ENCODE peak calls at places on chromosome 5, in five cellular contexts. E is K562, M is H1, K is SK-N-SH, V is GM12878. R is an unnamed sample.

GRCh38 chr5:83368317-83368716 is 103.2 kb upstream of the VCAN start:
- DNase-seq in M (no peak), K (no peak), E (no peak), V (no peak), R (no peak)

GRCh38 chr5:173315495-173316352 is 12.5 kb downstream of the STC2 start:
- DNase-seq in M (no peak), K (peak), V (no peak), E (no peak), R (no peak)

GRCh38 chr5:53319306-53319705 is 161.1 kb upstream of the FST start:
- DNase-seq in M (no peak), K (no peak), E (no peak), V (no peak), R (no peak)

GRCh38 chr5:149697001-149697400 is 33.1 kb upstream of the PPARGC1B start:
- DNase-seq in V (no peak), E (no peak), K (no peak), M (no peak), R (no peak)

GRCh38 chr5:131005963-131006684 is 158.9 kb downstream of the HINT1 start:
- DNase-seq in K (no peak), M (no peak), E (no peak), V (no peak), R (peak)

GRCh38 chr5:172078726-172079345 is 72.4 kb upstream of the FBXW11 start:
- DNase-seq in M (no peak), E (no peak), K (no peak), V (no peak), R (no peak)

GRCh38 chr5:172437445-172438303 is 16.7 kb downstream of the SH3PXD2B start:
- DNase-seq in E (no peak), V (no peak), K (peak), M (no peak), R (peak)

GRCh38 chr5:147876141-147876540 is 2.4 kb upstream of the SCGB3A2 start:
- DNase-seq in K (no peak), M (no peak), E (no peak), V (no peak), R (no peak)

GRCh38 chr5:84779206-84779605 is 394.5 kb upstream of the EDIL3 start:
- DNase-seq in V (no peak), E (no peak), M (no peak), K (no peak), R (no peak)

GRCh38 chr5:107516452-107517184 is 154.1 kb downstream of the EFNA5 start:
- DNase-seq in E (no peak), M (no peak), V (no peak), K (no peak), R (no peak)

GRCh38 chr5:126868961-126869451 is 92.1 kb downstream of the LMNB1 start:
- DNase-seq in E (no peak), K (peak), V (no peak), M (no peak), R (no peak)

DNA sequence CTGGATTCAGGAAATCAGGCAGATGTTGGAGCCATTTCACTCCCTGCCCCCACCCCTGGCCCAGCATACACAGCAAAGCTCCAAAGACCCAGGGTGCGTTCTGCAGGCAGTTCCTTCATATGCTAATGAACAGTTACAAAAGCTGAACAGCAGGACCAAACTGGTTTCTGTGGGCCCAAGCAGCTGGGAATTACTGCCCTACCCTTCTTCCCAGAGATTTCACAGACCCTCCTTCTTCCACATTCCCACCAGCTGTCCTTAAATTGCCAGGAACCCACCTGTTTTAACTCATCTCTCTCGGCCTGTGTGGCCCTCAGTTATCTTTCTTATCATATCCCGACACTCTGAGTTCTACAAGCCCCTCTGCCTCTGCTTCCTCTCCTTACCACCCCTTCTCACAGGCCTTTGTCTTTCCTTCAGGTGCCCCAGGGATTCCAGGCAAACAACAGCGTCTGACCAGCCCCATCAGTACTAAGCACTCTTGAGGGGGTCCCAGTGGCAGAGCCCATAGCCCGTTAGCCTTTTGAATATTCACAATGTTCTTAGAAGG is 10.6 kb upstream of the F2RL1 start:
- DNase-seq in M (peak), V (no peak), E (no peak), K (no peak), R (no peak)
- TF ChIP-seq CHD2 in M (peak), V (no peak), E (no peak), K (no peak), R (no peak)

DNA sequence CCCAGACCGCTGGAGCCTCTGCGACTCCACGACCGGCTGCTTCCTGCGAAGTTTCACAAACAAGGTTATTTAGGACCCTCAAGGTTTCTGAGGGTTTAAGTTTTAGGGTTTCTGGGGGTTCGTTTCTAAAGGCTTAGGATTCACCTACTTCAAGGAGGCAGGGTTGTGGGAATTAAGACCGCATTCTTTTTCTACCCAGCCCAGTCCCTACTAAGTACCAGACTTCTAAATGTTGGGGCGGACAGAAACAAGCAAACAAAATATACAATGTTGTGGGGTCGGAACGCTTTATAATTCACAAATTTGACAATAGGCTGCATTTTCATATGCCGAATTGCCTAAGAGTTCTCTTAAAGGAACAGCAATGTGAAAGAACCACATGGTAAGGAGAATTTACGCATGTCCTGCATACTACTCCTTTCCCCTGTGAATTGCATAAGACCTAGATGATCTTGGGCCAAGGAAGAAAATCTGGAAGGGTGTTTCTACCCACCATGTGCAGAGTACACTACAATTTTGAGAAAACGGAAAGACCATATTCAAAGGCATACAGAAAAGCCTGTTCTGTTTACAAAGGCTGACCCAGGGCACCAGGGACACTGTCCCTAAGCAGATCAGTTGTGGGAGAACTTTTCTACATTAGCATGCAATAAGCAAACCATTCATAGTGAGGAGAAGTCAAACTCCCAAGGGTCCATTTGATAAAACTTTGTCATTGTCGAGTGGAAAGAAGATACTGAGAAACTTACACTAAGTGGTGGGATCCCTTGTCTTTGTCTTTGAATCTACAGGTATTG is 457.3 kb downstream of the RAB3C start:
- DNase-seq in E (no peak), M (no peak), K (no peak), V (no peak), R (no peak)
- TF ChIP-seq POLR2AphosphoS5 in E (no peak), M (no peak), K (no peak), V (no peak), R (no peak)

GRCh38 chr5:103228056-103228455 is 30.5 kb upstream of the MACIR start:
- DNase-seq in E (no peak), V (no peak), K (no peak), M (no peak), R (no peak)
- TF ChIP-seq CHD2 in E (no peak), V (no peak), K (no peak), M (no peak), R (no peak)

DNA sequence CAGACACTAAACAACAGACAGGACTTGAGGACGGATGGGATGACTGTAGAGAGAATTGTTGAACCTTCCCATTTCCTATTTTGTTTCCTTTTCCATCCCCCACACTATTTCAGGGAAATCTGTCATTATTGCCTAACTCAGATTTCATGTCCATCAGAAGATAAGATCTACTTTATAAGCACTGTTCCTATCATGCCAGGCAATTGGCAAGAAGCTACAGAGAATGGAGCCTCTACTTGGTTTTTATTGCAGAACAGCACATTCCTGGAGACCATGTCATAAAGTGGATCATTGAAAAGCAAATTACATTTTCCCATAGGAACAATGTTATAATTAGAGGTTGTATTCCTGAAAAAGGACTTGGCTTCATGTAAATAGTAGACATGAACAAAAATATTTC is 173.7 kb upstream of the KIF2A start:
- DNase-seq in E (no peak), M (no peak), V (no peak), K (no peak), R (no peak)
- TF ChIP-seq POLR2AphosphoS5 in E (no peak), M (no peak), V (no peak), K (no peak), R (no peak)

GRCh38 chr5:91136271-91136670 is 246.8 kb downstream of the ARRDC3 start:
- DNase-seq in M (no peak), K (no peak), V (no peak), E (no peak), R (no peak)
- TF ChIP-seq CHD2 in M (no peak), K (no peak), V (no peak), E (no peak), R (no peak)

GRCh38 chr5:170226661-170227060 is 6.1 kb upstream of the C5orf58 start:
- DNase-seq in E (no peak), V (no peak), M (no peak), K (peak), R (no peak)

GRCh38 chr5:170226138-170226435 is 6.7 kb upstream of the C5orf58 start:
- DNase-seq in M (no peak), K (no peak), V (no peak), E (no peak), R (no peak)

GRCh38 chr5:170223349-170223748 is 9.4 kb upstream of the C5orf58 start:
- DNase-seq in K (no peak), E (no peak), M (no peak), V (no peak), R (no peak)

GRCh38 chr5:170223906-170224305 is 8.9 kb upstream of the C5orf58 start:
- DNase-seq in E (no peak), V (no peak), K (no peak), M (no peak), R (no peak)

DNA sequence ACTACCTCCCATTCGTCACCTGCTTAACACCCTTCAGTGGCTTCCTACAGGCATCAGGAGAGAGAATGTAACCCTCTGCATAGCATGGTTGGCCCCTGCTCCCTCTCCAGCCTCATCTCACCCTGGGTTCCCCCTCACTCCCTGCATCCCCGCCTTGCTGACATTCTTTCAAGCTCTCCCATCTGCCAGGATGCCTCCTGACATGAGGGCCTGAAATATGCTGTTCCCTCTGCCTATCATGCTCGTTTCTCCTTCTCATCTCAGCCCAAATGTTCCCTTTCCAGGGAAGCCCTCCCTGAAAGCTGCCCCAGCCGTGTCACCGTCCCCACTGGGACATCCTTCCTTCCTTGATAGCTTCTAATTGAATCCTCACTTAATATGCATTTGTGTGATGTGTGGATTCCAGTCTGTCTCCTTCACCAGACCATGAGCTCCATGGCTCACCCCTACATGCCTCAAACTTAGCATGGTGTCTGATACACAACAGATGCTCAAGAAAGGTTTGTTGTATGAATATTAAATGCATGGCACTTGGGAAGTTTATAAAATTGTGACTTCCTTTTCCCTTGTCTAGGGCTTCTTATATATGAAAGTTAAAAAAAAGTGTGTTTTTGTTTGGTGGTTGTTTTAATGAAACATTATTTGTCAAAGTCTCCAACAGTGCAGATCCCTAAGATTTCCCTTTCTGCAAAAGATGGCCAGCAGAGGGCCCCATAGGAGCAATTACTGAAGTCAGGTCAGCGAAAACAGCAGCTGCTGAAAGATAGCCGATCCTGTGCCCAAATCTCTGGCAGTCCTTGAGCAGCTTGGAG is 7.3 kb upstream of the C5orf58 start:
- DNase-seq in K (peak), V (peak), M (no peak), E (peak), R (peak)
- TF ChIP-seq POLR2AphosphoS5 in K (no peak), V (no peak), M (no peak), E (no peak), R (no peak)

GRCh38 chr5:115599502-115599901 is 2.8 kb downstream of the TICAM2 start:
- DNase-seq in V (no peak), M (no peak), E (no peak), K (peak), R (no peak)
- TF ChIP-seq CHD2 in V (no peak), M (no peak), E (no peak), K (no peak), R (no peak)

DNA sequence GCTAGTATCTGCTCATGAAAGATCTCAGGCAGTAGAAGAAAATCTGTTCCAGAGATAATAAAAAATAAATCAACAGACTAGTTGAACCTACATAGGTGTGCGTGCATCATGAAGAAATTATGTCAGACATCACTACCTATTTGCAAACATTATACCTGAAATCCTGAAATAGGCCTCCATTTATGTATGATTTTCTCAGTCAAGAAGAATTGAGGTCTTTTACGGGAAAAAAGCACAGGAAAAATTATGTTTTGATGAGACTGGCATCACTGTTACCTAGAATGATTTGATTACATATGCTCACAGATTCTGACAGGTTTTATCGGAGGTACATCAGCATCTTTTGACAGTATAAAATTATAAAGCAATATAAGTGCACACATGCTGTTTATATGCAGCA is 1570.5 kb upstream of the NUDT12 start:
- DNase-seq in M (no peak), E (no peak), K (no peak), V (no peak), R (no peak)
- TF ChIP-seq POLR2AphosphoS5 in M (no peak), E (no peak), K (no peak), V (no peak), R (no peak)

GRCh38 chr5:151219789-151220188 is 4.1 kb downstream of the CCDC69 start:
- DNase-seq in E (no peak), M (no peak), K (no peak), V (no peak), R (no peak)
- TF ChIP-seq CHD2 in E (no peak), M (no peak), K (no peak), V (no peak), R (no peak)

R was measured in HepG2.